ENCODE peak calls at places on chromosome 16, in seven cellular contexts. One of them, this sample, is unnamed.

GRCh38 chr16:49703494-49703893 is 152.4 kb downstream of the ZNF423 start:
- DNase-seq in spleen: no peak
- DNase-seq in tibial nerve: no peak
- DNase-seq in transverse colon: no peak
- DNase-seq in HCT116: no peak
- DNase-seq in IMR-90: no peak
- DNase-seq in GM12891: no peak
- DNase-seq in this sample: no peak

GRCh38 chr16:82011199-82011641 is at the start of gene SDR42E1:
- DNase-seq in IMR-90: no peak
- DNase-seq in HCT116: peak; percentile 91
- DNase-seq in spleen: peak; percentile 88
- DNase-seq in GM12891: peak; percentile 74
- DNase-seq in tibial nerve: no peak
- DNase-seq in transverse colon: peak; percentile 85
- DNase-seq in this sample: no peak

GRCh38 chr16:47750371-47750770 is 289.2 kb downstream of the PHKB start:
- DNase-seq in HCT116: no peak
- DNase-seq in spleen: no peak
- DNase-seq in GM12891: no peak
- DNase-seq in transverse colon: no peak
- DNase-seq in IMR-90: no peak
- DNase-seq in tibial nerve: no peak
- DNase-seq in this sample: no peak

GRCh38 chr16:85350973-85351372 is 238.7 kb upstream of the CIBAR2 start:
- DNase-seq in IMR-90: peak; percentile 96
- DNase-seq in GM12891: no peak
- DNase-seq in tibial nerve: peak; percentile 74
- DNase-seq in transverse colon: peak; percentile 93
- DNase-seq in HCT116: peak; percentile 97
- DNase-seq in spleen: no peak
- DNase-seq in this sample: peak; percentile 93

GRCh38 chr16:19008770-19009169 is 25.0 kb downstream of the TMC7 start:
- DNase-seq in transverse colon: no peak
- DNase-seq in spleen: no peak
- DNase-seq in IMR-90: peak; percentile 72
- DNase-seq in tibial nerve: no peak
- DNase-seq in HCT116: no peak
- DNase-seq in GM12891: no peak
- DNase-seq in this sample: no peak

GRCh38 chr16:57998484-57998883 is 2.0 kb downstream of the ZNF319 start:
- DNase-seq in spleen: peak; percentile 90
- DNase-seq in transverse colon: peak; percentile 57
- DNase-seq in GM12891: no peak
- DNase-seq in IMR-90: no peak
- DNase-seq in tibial nerve: no peak
- DNase-seq in HCT116: no peak
- DNase-seq in this sample: peak; percentile 64

GRCh38 chr16:35214840-35215239 is 1755.4 kb downstream of the TP53TG3F start:
- DNase-seq in HCT116: no peak
- DNase-seq in transverse colon: no peak
- DNase-seq in spleen: peak; percentile 56
- DNase-seq in IMR-90: no peak
- DNase-seq in tibial nerve: no peak
- DNase-seq in GM12891: no peak
- DNase-seq in this sample: no peak

GRCh38 chr16:75248536-75249380 is 2.7 kb downstream of the BCAR1 start:
- DNase-seq in IMR-90: no peak
- DNase-seq in transverse colon: no peak
- DNase-seq in GM12891: no peak
- DNase-seq in HCT116: no peak
- DNase-seq in spleen: no peak
- DNase-seq in tibial nerve: no peak
- DNase-seq in this sample: no peak

GRCh38 chr16:24409045-24409444 is 130.3 kb upstream of the RBBP6 start:
- DNase-seq in GM12891: peak; percentile 15
- DNase-seq in spleen: no peak
- DNase-seq in tibial nerve: no peak
- DNase-seq in HCT116: peak; percentile 7
- DNase-seq in transverse colon: no peak
- DNase-seq in IMR-90: no peak
- DNase-seq in this sample: peak; percentile 15

GRCh38 chr16:13313351-13313750 is 412.0 kb downstream of the SHISA9 start:
- DNase-seq in IMR-90: no peak
- DNase-seq in GM12891: no peak
- DNase-seq in HCT116: no peak
- DNase-seq in tibial nerve: no peak
- DNase-seq in spleen: no peak
- DNase-seq in transverse colon: no peak
- DNase-seq in this sample: no peak

GRCh38 chr16:1981972-1982574 is 804 bp upstream of the NOXO1 start:
- DNase-seq in transverse colon: peak; percentile 78
- DNase-seq in GM12891: no peak
- DNase-seq in spleen: no peak
- DNase-seq in IMR-90: no peak
- DNase-seq in tibial nerve: no peak
- DNase-seq in HCT116: no peak
- DNase-seq in this sample: peak; percentile 80

GRCh38 chr16:47986031-47986430 is 169.8 kb downstream of the ABCC12 start:
- DNase-seq in HCT116: no peak
- DNase-seq in spleen: no peak
- DNase-seq in IMR-90: no peak
- DNase-seq in transverse colon: no peak
- DNase-seq in tibial nerve: no peak
- DNase-seq in GM12891: no peak
- DNase-seq in this sample: no peak

GRCh38 chr16:81516478-81517149 is 72.0 kb downstream of the CMIP start:
- DNase-seq in HCT116: no peak
- DNase-seq in GM12891: no peak
- DNase-seq in IMR-90: no peak
- DNase-seq in transverse colon: no peak
- DNase-seq in tibial nerve: no peak
- DNase-seq in spleen: peak; percentile 68
- DNase-seq in this sample: no peak

GRCh38 chr16:24939224-24939623 is 75.9 kb downstream of the ARHGAP17 start:
- DNase-seq in tibial nerve: no peak
- DNase-seq in transverse colon: no peak
- DNase-seq in GM12891: no peak
- DNase-seq in HCT116: no peak
- DNase-seq in IMR-90: no peak
- DNase-seq in spleen: no peak
- DNase-seq in this sample: no peak

GRCh38 chr16:77435240-77435819 is 496 bp upstream of the ADAMTS18 start:
- DNase-seq in IMR-90: no peak
- DNase-seq in transverse colon: no peak
- DNase-seq in HCT116: no peak
- DNase-seq in GM12891: no peak
- DNase-seq in tibial nerve: no peak
- DNase-seq in spleen: no peak
- DNase-seq in this sample: no peak

GRCh38 chr16:2691491-2692248 is 9.3 kb downstream of the KCTD5 start:
- DNase-seq in GM12891: peak; percentile 3
- DNase-seq in HCT116: no peak
- DNase-seq in transverse colon: no peak
- DNase-seq in spleen: no peak
- DNase-seq in IMR-90: no peak
- DNase-seq in tibial nerve: no peak
- DNase-seq in this sample: no peak

GRCh38 chr16:49096191-49096945 is 185.3 kb downstream of the CBLN1 start:
- DNase-seq in transverse colon: no peak
- DNase-seq in spleen: no peak
- DNase-seq in HCT116: no peak
- DNase-seq in GM12891: no peak
- DNase-seq in IMR-90: no peak
- DNase-seq in tibial nerve: no peak
- DNase-seq in this sample: no peak

GRCh38 chr16:19432429-19432828 is 14.7 kb downstream of the TMC5 start:
- DNase-seq in tibial nerve: no peak
- DNase-seq in transverse colon: peak; percentile 39
- DNase-seq in IMR-90: no peak
- DNase-seq in GM12891: no peak
- DNase-seq in HCT116: peak; percentile 23
- DNase-seq in spleen: no peak
- DNase-seq in this sample: no peak

GRCh38 chr16:8533509-8533908 is 56.8 kb downstream of the TMEM114 start:
- DNase-seq in HCT116: no peak
- DNase-seq in transverse colon: no peak
- DNase-seq in tibial nerve: no peak
- DNase-seq in spleen: no peak
- DNase-seq in IMR-90: no peak
- DNase-seq in GM12891: no peak
- DNase-seq in this sample: no peak

DNA sequence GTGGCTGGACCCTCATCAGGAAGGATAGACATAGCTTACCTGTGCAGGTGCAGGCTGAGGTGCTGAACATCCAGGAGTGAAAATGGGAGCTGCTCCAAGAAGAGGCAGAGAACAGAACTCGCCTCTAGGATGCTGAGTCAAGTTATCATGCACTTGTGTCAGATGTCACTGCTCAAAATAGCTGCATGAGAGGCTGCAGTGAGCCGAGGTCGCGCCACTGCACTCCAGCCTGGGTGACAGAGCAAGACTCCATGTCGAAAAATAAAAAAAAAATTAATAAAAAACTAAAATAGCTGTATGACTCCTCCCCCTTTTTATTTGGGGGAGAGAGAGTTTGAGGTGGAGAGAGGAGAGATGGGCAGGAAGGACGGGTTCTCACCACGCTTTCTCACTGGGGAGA is 148.8 kb downstream of the FOXL1 start:
- DNase-seq in transverse colon: no peak
- DNase-seq in HCT116: no peak
- DNase-seq in IMR-90: no peak
- DNase-seq in spleen: no peak
- DNase-seq in tibial nerve: no peak
- DNase-seq in GM12891: no peak
- DNase-seq in this sample: no peak
- TF ChIP-seq POLR2A in transverse colon: no peak
- TF ChIP-seq POLR2A in HCT116: no peak
- TF ChIP-seq POLR2A in IMR-90: no peak
- TF ChIP-seq POLR2A in spleen: no peak
- TF ChIP-seq POLR2A in tibial nerve: no peak
- TF ChIP-seq POLR2A in GM12891: no peak
- TF ChIP-seq POLR2A in this sample: no peak

DNA sequence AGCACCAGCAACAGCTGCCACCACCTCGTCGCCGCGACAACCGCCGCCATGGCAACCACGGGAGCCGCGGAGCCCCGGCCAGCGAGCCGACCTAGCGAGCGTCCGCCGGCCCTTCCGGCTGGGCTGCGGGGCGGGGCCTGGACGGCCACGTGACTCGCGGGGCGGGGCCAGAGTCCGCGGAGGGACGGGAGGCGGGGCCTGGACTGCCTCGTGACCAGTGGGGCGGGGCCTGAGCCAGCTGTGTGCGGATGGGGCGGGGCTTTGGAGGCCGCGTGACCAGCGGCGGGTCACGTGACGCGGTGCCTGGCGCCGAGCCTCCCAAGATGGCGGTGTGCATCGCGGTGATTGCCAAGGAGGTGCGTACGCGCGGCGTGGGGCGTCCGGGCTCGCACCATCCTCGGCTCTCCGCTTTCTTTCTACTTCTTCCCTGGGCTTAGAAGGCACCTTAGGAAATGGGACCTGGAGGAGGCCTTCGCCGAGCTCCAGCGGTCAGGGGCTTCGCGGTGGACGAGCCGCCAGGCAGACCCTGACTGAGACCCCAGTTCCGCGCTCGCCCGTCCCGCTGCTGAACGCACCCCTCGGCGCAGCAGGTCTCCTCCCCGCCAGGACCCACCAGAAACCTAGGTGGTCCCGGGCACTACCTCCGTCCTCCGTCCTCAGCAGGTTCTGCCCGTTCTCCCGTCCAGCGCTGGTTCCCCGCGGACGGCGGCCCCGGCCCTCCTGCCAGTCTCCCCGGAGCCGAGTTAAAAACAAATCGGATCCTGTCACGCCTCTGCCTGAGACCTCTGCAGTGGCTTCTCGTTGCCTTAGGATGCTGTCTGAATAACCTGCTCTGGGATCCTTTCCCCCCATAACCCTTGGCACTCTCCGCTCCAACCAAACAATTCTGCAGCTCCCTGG is at the start of the genes GALNS and TRAPPC2L:
- DNase-seq in HCT116: peak; percentile 90
- DNase-seq in transverse colon: peak; percentile 100
- DNase-seq in IMR-90: peak; percentile 91
- DNase-seq in tibial nerve: peak; percentile 100
- DNase-seq in spleen: peak; percentile 99
- DNase-seq in GM12891: peak; percentile 100
- DNase-seq in this sample: peak; percentile 97
- TF ChIP-seq POLR2A in HCT116: peak; percentile 89
- TF ChIP-seq POLR2A in transverse colon: peak; percentile 77
- TF ChIP-seq POLR2A in IMR-90: peak; percentile 80
- TF ChIP-seq POLR2A in tibial nerve: peak; percentile 83
- TF ChIP-seq POLR2A in spleen: no peak
- TF ChIP-seq POLR2A in GM12891: peak; percentile 79
- TF ChIP-seq POLR2A in this sample: peak; percentile 95

GRCh38 chr16:63403792-63404191 is 1367.6 kb upstream of the CDH8 start:
- DNase-seq in GM12891: no peak
- DNase-seq in transverse colon: no peak
- DNase-seq in tibial nerve: no peak
- DNase-seq in spleen: no peak
- DNase-seq in IMR-90: no peak
- DNase-seq in HCT116: no peak
- DNase-seq in this sample: no peak
- TF ChIP-seq POLR2A in GM12891: no peak
- TF ChIP-seq POLR2A in transverse colon: no peak
- TF ChIP-seq POLR2A in tibial nerve: no peak
- TF ChIP-seq POLR2A in spleen: no peak
- TF ChIP-seq POLR2A in IMR-90: no peak
- TF ChIP-seq POLR2A in HCT116: no peak
- TF ChIP-seq POLR2A in this sample: no peak

DNA sequence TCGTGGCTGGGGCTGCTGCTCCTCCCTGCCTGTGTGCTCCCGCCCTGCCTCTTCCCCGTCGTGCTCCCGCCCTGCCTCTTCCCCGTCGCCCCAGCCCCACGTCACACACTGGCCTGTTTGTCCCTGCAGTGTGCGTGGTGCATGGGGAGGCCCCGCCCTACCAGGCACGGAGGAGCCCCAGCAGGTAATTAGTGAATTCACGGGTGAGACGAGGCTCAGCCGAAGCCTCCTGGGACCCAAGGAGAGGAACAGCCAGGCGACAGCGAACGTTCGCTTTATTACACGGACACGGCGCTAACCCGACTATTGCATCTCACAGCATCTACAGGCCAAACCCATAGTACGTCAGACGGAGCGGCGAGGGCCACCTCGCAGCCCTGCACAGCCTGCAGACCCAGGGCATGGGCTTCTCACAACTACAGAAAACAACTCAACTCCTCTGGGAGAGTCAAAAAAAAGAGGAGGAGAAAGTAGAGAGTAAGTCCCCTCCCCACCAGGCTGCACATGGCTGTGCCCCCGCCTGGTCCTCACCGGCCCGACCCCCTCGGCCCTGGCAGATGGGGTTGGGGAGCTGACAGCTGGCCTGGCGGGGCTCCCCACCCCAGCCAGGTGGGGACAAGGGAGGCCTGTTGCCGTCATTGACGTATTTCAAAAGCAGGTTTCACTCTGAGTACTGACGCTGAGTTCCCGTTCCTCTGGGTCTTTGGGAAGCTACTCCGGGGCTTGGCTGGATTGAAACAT is 4.3 kb upstream of the PABPN1L start:
- DNase-seq in tibial nerve: no peak
- DNase-seq in spleen: no peak
- DNase-seq in GM12891: peak; percentile 74
- DNase-seq in IMR-90: no peak
- DNase-seq in HCT116: no peak
- DNase-seq in transverse colon: peak; percentile 51
- DNase-seq in this sample: no peak
- TF ChIP-seq POLR2A in tibial nerve: no peak
- TF ChIP-seq POLR2A in spleen: no peak
- TF ChIP-seq POLR2A in GM12891: no peak
- TF ChIP-seq POLR2A in IMR-90: no peak
- TF ChIP-seq POLR2A in HCT116: no peak
- TF ChIP-seq POLR2A in transverse colon: no peak
- TF ChIP-seq POLR2A in this sample: no peak